ENCODE peak calls at places on chromosomes 12 and 14, in four cellular contexts. R is K562, J is sigmoid colon, V is ovary. K is an unnamed sample.

GRCh38 chr12:56358836-56359532 is 923 bp downstream of the STAT2 start:
- DNase-seq in J (peak; percentile 66), V (no peak), R (peak; percentile 26), K (no peak)

GRCh38 chr12:1529862-1530591 is 64.4 kb downstream of the FBXL14 start:
- DNase-seq in R (peak; percentile 40), V (peak; percentile 25), J (peak; percentile 57), K (peak; percentile 89)

GRCh38 chr14:90293766-90294471 is 37.6 kb downstream of the PSMC1 start:
- DNase-seq in R (no peak), J (no peak), V (no peak), K (no peak)

GRCh38 chr12:2668816-2669215 is 126.0 kb upstream of the FKBP4 start:
- DNase-seq in V (no peak), R (no peak), J (no peak), K (no peak)

GRCh38 chr12:56300644-56301464 is 724 bp upstream of the CS start:
- DNase-seq in R (peak; percentile 95), J (no peak), V (no peak), K (no peak)

GRCh38 chr14:83462759-83463158 is 1929.1 kb upstream of the SEL1L start:
- DNase-seq in J (no peak), R (no peak), V (no peak), K (no peak)

GRCh38 chr12:103880299-103881142 is 39.5 kb upstream of the NT5DC3 start:
- DNase-seq in V (no peak), J (no peak), R (no peak), K (no peak)

GRCh38 chr14:74018029-74018703 is 922 bp downstream of the ENTPD5 start:
- DNase-seq in R (no peak), V (no peak), J (no peak), K (no peak)

GRCh38 chr12:44436756-44437155 is 439.4 kb downstream of the NELL2 start:
- DNase-seq in J (no peak), V (no peak), R (no peak), K (no peak)

GRCh38 chr12:593396-593976 is 69.8 kb downstream of the NINJ2 start:
- DNase-seq in J (peak; percentile 14), V (peak; percentile 3), R (no peak), K (peak; percentile 16)

GRCh38 chr14:78363008-78363407 is 192.8 kb downstream of the NRXN3 start:
- DNase-seq in V (no peak), J (no peak), R (no peak), K (no peak)

GRCh38 chr14:32183151-32184048 is 18.4 kb upstream of the RNU6-7 start:
- DNase-seq in R (no peak), V (no peak), J (no peak), K (no peak)

GRCh38 chr12:25811656-25812126 is 146.8 kb upstream of the RASSF8 start:
- DNase-seq in R (no peak), J (no peak), V (no peak), K (no peak)

GRCh38 chr12:53005215-53005985 is 856 bp upstream of the EIF4B start:
- DNase-seq in V (peak; percentile 28), R (peak; percentile 55), J (peak; percentile 68), K (no peak)

GRCh38 chr12:29148065-29148957 is 767 bp upstream of the FAR2 start:
- DNase-seq in J (peak; percentile 83), R (peak; percentile 27), V (no peak), K (no peak)

GRCh38 chr14:23297096-23297495 is 5.6 kb downstream of the PPP1R3E start:
- DNase-seq in V (no peak), J (no peak), R (no peak), K (no peak)

GRCh38 chr12:29750131-29750927 is 33.4 kb downstream of the TMTC1 start:
- DNase-seq in J (no peak), V (no peak), R (no peak), K (no peak)

GRCh38 chr14:66082009-66082408 is 404.2 kb upstream of the CCDC196 start:
- DNase-seq in J (no peak), R (no peak), V (no peak), K (no peak)

GRCh38 chr12:10167588-10167987 is 4.3 kb downstream of the OLR1 start:
- DNase-seq in J (no peak), R (no peak), V (no peak), K (no peak)

GRCh38 chr12:7090222-7090998 is 1.8 kb downstream of the C1R start:
- DNase-seq in R (no peak), V (peak; percentile 54), J (no peak), K (no peak)

GRCh38 chr12:43329381-43329780 is 222.6 kb downstream of the ADAMTS20 start:
- DNase-seq in V (no peak), R (no peak), J (no peak), K (no peak)

GRCh38 chr14:50399251-50400032 is 2.8 kb upstream of the CDKL1 start:
- DNase-seq in R (no peak), J (peak; percentile 90), V (peak; percentile 56), K (no peak)

GRCh38 chr14:34935552-34935951 is 47.2 kb upstream of the SRP54 start:
- DNase-seq in R (no peak), J (no peak), V (no peak), K (no peak)

GRCh38 chr14:44962573-44963528 is 861 bp downstream of the TOGARAM1 start:
- DNase-seq in V (peak; percentile 65), R (peak; percentile 46), J (peak; percentile 87), K (no peak)

GRCh38 chr12:48331389-48331788 is 19.3 kb downstream of the ZNF641 start:
- DNase-seq in J (no peak), V (no peak), R (no peak), K (no peak)

GRCh38 chr14:71618716-71619115 is 313.5 kb upstream of the RGS6 start:
- DNase-seq in V (no peak), J (no peak), R (no peak), K (no peak)

GRCh38 chr14:95497561-95498011 is 18.9 kb downstream of the SYNE3 start:
- DNase-seq in V (no peak), J (no peak), R (no peak), K (no peak)

GRCh38 chr14:91329615-91330014 is 85.1 kb upstream of the GPR68 start:
- DNase-seq in J (no peak), V (no peak), R (no peak), K (no peak)
- H3K4me1 ChIP-seq in J (no peaks in the 10 kb centered on the region), V (peaks cover 6% of the 10 kb centered on the region), R (peaks cover 18% of the 10 kb centered on the region), K (peaks cover 63% of the 10 kb centered on the region)

GRCh38 chr12:123599310-123599709 is 2.6 kb upstream of the DDX55 start:
- DNase-seq in J (no peak), R (no peak), V (no peak), K (no peak)

GRCh38 chr12:123598522-123598921 is 3.4 kb upstream of the DDX55 start:
- DNase-seq in R (no peak), J (no peak), V (no peak), K (no peak)

GRCh38 chr12:123602651-123603195 is 824 bp downstream of the DDX55 start:
- DNase-seq in V (no peak), R (peak; percentile 28), J (no peak), K (no peak)

GRCh38 chr12:123599721-123600120 is 2.2 kb upstream of the DDX55 start:
- DNase-seq in R (no peak), J (no peak), V (no peak), K (peak; percentile 20)

GRCh38 chr12:123601602-123602489 is at the start of gene DDX55:
- DNase-seq in R (peak; percentile 92), V (peak; percentile 71), J (peak; percentile 89), K (peak; percentile 87)
- TF ChIP-seq EP300 in R (peak; percentile 42), V (no peak), J (no peak), K (no peak)

GRCh38 chr14:63276016-63276415 is 42.7 kb downstream of the GPHB5 start:
- DNase-seq in V (no peak), R (no peak), J (no peak), K (peak; percentile 52)
- H3K4me1 ChIP-seq in V (peaks cover 9% of the 10 kb centered on the region), R (no peaks in the 10 kb centered on the region), J (no peaks in the 10 kb centered on the region), K (peaks cover 5% of the 10 kb centered on the region)

DNA sequence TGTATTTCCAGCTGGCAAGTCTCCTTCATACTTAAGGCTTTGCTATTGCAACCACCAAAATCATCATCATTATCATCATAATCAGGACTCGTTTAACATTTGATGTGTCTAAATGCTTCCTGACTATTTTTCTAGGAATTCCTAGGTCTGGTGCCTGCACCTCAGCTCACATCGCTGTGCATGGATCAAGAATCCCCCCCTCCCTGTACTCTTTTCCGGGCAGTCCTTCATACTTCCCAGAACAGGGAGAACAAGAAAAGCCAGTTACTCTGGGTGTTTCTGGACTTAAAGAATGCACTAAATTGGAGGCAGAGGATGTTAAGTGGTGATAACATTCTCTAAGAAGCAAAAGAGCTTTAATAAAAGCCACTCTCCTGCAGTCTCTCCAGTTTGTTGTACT is 9.4 kb downstream of the ERP27 start:
- DNase-seq in V (no peak), J (no peak), R (no peak), K (no peak)
- TF ChIP-seq EP300 in V (no peak), J (no peak), R (no peak), K (peak; percentile 81)

K was measured in upper lobe of left lung.